ENCODE peak calls at places on chromosomes 4 and X, in ten cellular contexts. L, B, E, Q, A, M, I, Z, P and Y are unnamed samples.

GRCh38 chr4:138348055-138348454 is 105.9 kb upstream of the SLC7A11 start:
- DNase-seq in P (no peak), M (no peak), Q (no peak), L (no peak), Z (no peak), B (no peak), I (peak; percentile 2), A (peak; percentile 1), E (no peak), Y (no peak)

GRCh38 chr4:6066191-6066590 is 48.0 kb upstream of the C4orf50 start:
- DNase-seq in E (no peak), M (no peak), A (no peak), Q (no peak), P (no peak), B (no peak), L (no peak), I (no peak), Z (no peak), Y (no peak)

GRCh38 chr4:16021804-16022560 is 59.0 kb upstream of the FGFBP2 start:
- DNase-seq in Z (no peak), L (no peak), I (no peak), B (no peak), A (no peak), M (no peak), E (no peak), P (no peak), Q (no peak), Y (no peak)

GRCh38 chr4:88531549-88531948 is 8.0 kb upstream of the PYURF start:
- DNase-seq in Q (no peak), I (no peak), B (no peak), L (no peak), A (peak; percentile 43), Z (no peak), P (no peak), M (no peak), E (no peak), Y (no peak)

GRCh38 chr4:29770627-29771026 is 949.5 kb upstream of the PCDH7 start:
- DNase-seq in B (no peak), E (no peak), I (no peak), Z (no peak), L (peak; percentile 4), Q (no peak), P (no peak), A (no peak), M (no peak), Y (no peak)

GRCh38 chr4:106869551-106869950 is 166.6 kb downstream of the DKK2 start:
- DNase-seq in P (no peak), E (no peak), Z (no peak), Q (peak; percentile 68), L (peak; percentile 81), B (no peak), A (peak; percentile 65), M (no peak), I (no peak), Y (peak; percentile 21)

GRCh38 chr4:110296892-110297291 is 98.5 kb upstream of the ELOVL6 start:
- DNase-seq in Z (no peak), A (no peak), P (no peak), L (no peak), M (no peak), B (no peak), E (no peak), I (no peak), Q (no peak), Y (no peak)

GRCh38 chr4:47213971-47214370 is 182.6 kb downstream of the GABRB1 start:
- DNase-seq in P (no peak), E (no peak), M (peak; percentile 36), A (peak; percentile 93), I (no peak), L (peak; percentile 94), B (no peak), Z (no peak), Q (peak; percentile 14), Y (peak; percentile 88)

GRCh38 chrX:40402771-40403533 is 177.8 kb upstream of the ATP6AP2 start:
- DNase-seq in Q (peak; percentile 8), E (no peak), I (no peak), B (peak; percentile 35), L (peak; percentile 4), Z (no peak), A (peak; percentile 59), M (peak; percentile 11), P (no peak), Y (peak; percentile 30)

GRCh38 chrX:102712216-102712966 is at the start of gene GPRASP2:
- DNase-seq in L (no peak), B (peak; percentile 78), Z (no peak), E (peak; percentile 34), Q (peak; percentile 3), I (no peak), M (no peak), P (peak; percentile 59), A (peak; percentile 6), Y (no peak)